ENCODE peak calls at places on chromosomes 12 and 14, in six cellular contexts. Y is NCI-H345; I is ovary; E is activated T-helper 1 cell treated with anti-CD3 and anti-CD28 coated beads, Interleukin-12 subunit alpha, Interleukin-12 subunit beta, Interleukin-2, Interleukin-4 antibody, amounts not matched to agents 30 ng/mL and 10 ng/mL and 1 ng/mL, durations not matched to agents 14 hours and 24 hours and 36 hours; S is T1000; W is amniotic stem cell. P is an unnamed sample.

GRCh38 chr14:63893701-63894458 is 41.1 kb downstream of the SYNE2 start:
- DNase-seq in Y (no peak), I (peak; percentile 38), E (no peak), S (no peak), W (peak; percentile 30), P (no peak)

GRCh38 chr14:96197163-96197852 is 7.3 kb upstream of the BDKRB2 start:
- DNase-seq in Y (no peak), I (no peak), E (no peak), S (no peak), W (no peak), P (no peak)

GRCh38 chr12:79691299-79692248 is 810 bp upstream of the PAWR start:
- DNase-seq in Y (peak; percentile 25), I (no peak), E (no peak), S (no peak), W (peak; percentile 70), P (no peak)

GRCh38 chr14:72745991-72746980 is 147.6 kb downstream of the DPF3 start:
- DNase-seq in Y (no peak), I (peak; percentile 45), E (no peak), S (peak; percentile 62), W (no peak), P (no peak)

GRCh38 chr12:56469007-56469930 is 891 bp downstream of the SPRYD4 start:
- DNase-seq in Y (no peak), I (peak; percentile 23), E (no peak), S (no peak), W (no peak), P (no peak)

GRCh38 chr14:55136868-55137785 is 8.1 kb downstream of the LGALS3 start:
- DNase-seq in Y (no peak), I (peak; percentile 87), E (no peak), S (no peak), W (peak; percentile 70), P (no peak)

GRCh38 chr12:29634057-29634456 is 136.6 kb upstream of the OVCH1 start:
- DNase-seq in Y (no peak), I (no peak), E (no peak), S (no peak), W (no peak), P (no peak)

GRCh38 chr12:6461401-6462233 is 8.9 kb downstream of the VAMP1 start:
- DNase-seq in Y (no peak), I (no peak), E (peak; percentile 82), S (no peak), W (no peak), P (peak; percentile 72)

GRCh38 chr12:122871851-122872785 is 23.8 kb downstream of the VPS37B start:
- DNase-seq in Y (peak; percentile 96), I (no peak), E (no peak), S (peak; percentile 83), W (peak; percentile 25), P (no peak)

GRCh38 chr14:100150932-100151587 is 8.4 kb downstream of the DEGS2 start:
- DNase-seq in Y (no peak), I (no peak), E (no peak), S (no peak), W (no peak), P (no peak)

GRCh38 chr12:124766745-124767074 is 97.0 kb downstream of the SCARB1 start:
- DNase-seq in Y (no peak), I (no peak), E (no peak), S (no peak), W (no peak), P (no peak)

GRCh38 chr12:51482808-51483532 is 58.3 kb downstream of the SLC4A8 start:
- DNase-seq in Y (no peak), I (no peak), E (peak; percentile 11), S (no peak), W (no peak), P (no peak)

GRCh38 chr12:108447168-108447840 is 67.8 kb upstream of the FICD start:
- DNase-seq in Y (no peak), I (no peak), E (no peak), S (no peak), W (no peak), P (no peak)

GRCh38 chr14:96635850-96636249 is 133.7 kb downstream of the PAPOLA start:
- DNase-seq in Y (no peak), I (no peak), E (no peak), S (no peak), W (no peak), P (no peak)

GRCh38 chr12:57208946-57209282 is 7.7 kb upstream of the NXPH4 start:
- DNase-seq in Y (no peak), I (no peak), E (no peak), S (no peak), W (no peak), P (no peak)

GRCh38 chr12:11798856-11799530 is 149.5 kb downstream of the ETV6 start:
- DNase-seq in Y (no peak), I (no peak), E (no peak), S (peak; percentile 35), W (no peak), P (no peak)

GRCh38 chr12:122834921-122835692 is at the start of gene HIP1R:
- DNase-seq in Y (peak; percentile 83), I (no peak), E (peak; percentile 37), S (no peak), W (no peak), P (peak; percentile 71)

GRCh38 chr14:68703093-68703492 is 89.8 kb downstream of the ZFP36L1 start:
- DNase-seq in Y (no peak), I (no peak), E (no peak), S (no peak), W (peak; percentile 15), P (no peak)

GRCh38 chr14:90161129-90161528 is 95.2 kb upstream of the PSMC1 start:
- DNase-seq in Y (no peak), I (no peak), E (no peak), S (no peak), W (no peak), P (no peak)

GRCh38 chr12:110317921-110318320 is 36.9 kb downstream of the ATP2A2 start:
- DNase-seq in Y (no peak), I (no peak), E (no peak), S (no peak), W (peak; percentile 25), P (no peak)

GRCh38 chr12:8887285-8887715 is 27.0 kb upstream of the PHC1 start:
- DNase-seq in Y (no peak), I (no peak), E (no peak), S (no peak), W (no peak), P (no peak)

GRCh38 chr12:30753233-30753632 is 1.5 kb downstream of the CAPRIN2 start:
- DNase-seq in Y (peak; percentile 18), I (no peak), E (no peak), S (no peak), W (no peak), P (peak; percentile 10)

GRCh38 chr12:42790761-42791151 is 201.2 kb upstream of the PRICKLE1 start:
- DNase-seq in Y (no peak), I (no peak), E (no peak), S (peak; percentile 31), W (no peak), P (no peak)

GRCh38 chr12:111334393-111334915 is 34.4 kb downstream of the PHETA1 start:
- DNase-seq in Y (no peak), I (no peak), E (no peak), S (no peak), W (no peak), P (no peak)

GRCh38 chr14:21191809-21192446 is 36.1 kb upstream of the OR5AU1 start:
- DNase-seq in Y (peak; percentile 71), I (peak; percentile 25), E (peak; percentile 69), S (peak; percentile 43), W (no peak), P (peak; percentile 55)

GRCh38 chr14:53306267-53306721 is 153.2 kb upstream of the DDHD1 start:
- DNase-seq in Y (peak; percentile 51), I (peak; percentile 79), E (peak; percentile 5), S (peak; percentile 8), W (no peak), P (peak; percentile 27)